ENCODE peak calls at places on chromosomes 4 and X, in nine cellular contexts. I is vagina, Q is AG10803, W is foreskin fibroblast, B is SIG-M5, Y is AG09309, F is C1 segment of cervical spinal cord, O is fibroblast of lung, D is activated T-cell treated with anti-CD3 and anti-CD28 coated beads for 24 hours. N is an unnamed sample.

GRCh38 chrX:9983463-9983862 is 16.3 kb downstream of the CLDN34 start:
- DNase-seq in Y (no peak), F (no peak), I (no peak), D (no peak), W (no peak), O (no peak), Q (no peak), B (no peak), N (no peak)

GRCh38 chr4:187908079-187908501 is 87.5 kb upstream of the ZFP42 start:
- DNase-seq in O (peak), D (no peak), W (no peak), B (no peak), F (no peak), Q (peak), I (no peak), Y (peak), N (peak)

GRCh38 chr4:2178986-2179385 is 62.9 kb downstream of the HAUS3 start:
- DNase-seq in Q (no peak), O (no peak), D (no peak), I (no peak), B (no peak), F (no peak), W (no peak), Y (no peak), N (no peak)

GRCh38 chr4:155377281-155377680 is 516 bp upstream of the MAP9 start:
- DNase-seq in F (no peak), I (no peak), O (peak), B (no peak), Q (no peak), W (peak), Y (no peak), D (no peak), N (peak)

GRCh38 chr4:87819281-87819919 is 13.4 kb upstream of the MEPE start:
- DNase-seq in D (no peak), I (no peak), O (peak), Y (peak), Q (peak), B (no peak), F (no peak), W (peak), N (peak)

GRCh38 chr4:86441175-86441960 is 81.5 kb upstream of the MAPK10 start:
- DNase-seq in D (no peak), B (no peak), W (peak), Y (no peak), I (no peak), F (no peak), O (peak), Q (no peak), N (peak)

GRCh38 chr4:138114434-138114833 is 127.7 kb downstream of the SLC7A11 start:
- DNase-seq in W (no peak), F (no peak), I (no peak), Y (no peak), D (no peak), O (no peak), B (no peak), Q (no peak), N (no peak)

GRCh38 chr4:128322986-128323385 is 35.4 kb upstream of the PGRMC2 start:
- DNase-seq in F (no peak), Y (no peak), W (peak), Q (peak), D (no peak), O (peak), I (no peak), B (no peak), N (peak)

GRCh38 chr4:20512980-20513379 is 187.3 kb upstream of the PACRGL start:
- DNase-seq in B (no peak), O (no peak), Q (no peak), Y (no peak), I (no peak), F (no peak), D (no peak), W (no peak), N (no peak)

GRCh38 chr4:109014593-109015412 is 251.9 kb upstream of the ETNPPL start:
- DNase-seq in O (no peak), Y (no peak), W (no peak), Q (no peak), B (no peak), D (no peak), F (no peak), I (no peak), N (no peak)

GRCh38 chr4:5894266-5894665 is 1.4 kb upstream of the CRMP1 start:
- DNase-seq in F (no peak), Q (no peak), B (no peak), Y (no peak), O (no peak), W (no peak), D (no peak), I (no peak), N (no peak)

N was measured in skeletal muscle cell.